ENCODE peak calls at places on chromosomes 13 and 19, in eight cellular contexts. V is CD4-positive, CD25-positive, alpha-beta regulatory T cell; B is thyroid gland; M is Calu3; Y is posterior cingulate gyrus; F is GM04503; Z is NCI-H1105; A is fibroblast of mammary gland. X is an unnamed sample.

GRCh38 chr19:39237200-39238184 is 7.3 kb downstream of the IFNL3 start:
- DNase-seq in V (no peak), B (peak; percentile 65), M (peak; percentile 92), Y (no peak), F (no peak), Z (no peak), A (no peak), X (peak; percentile 39)

GRCh38 chr13:98492335-98493034 is 84.4 kb downstream of the STK24 start:
- DNase-seq in V (no peak), B (no peak), M (no peak), Y (no peak), F (no peak), Z (no peak), A (no peak), X (peak; percentile 68)

GRCh38 chr13:102131246-102131645 is 270.6 kb downstream of the FGF14 start:
- DNase-seq in V (no peak), B (no peak), M (no peak), Y (no peak), F (no peak), Z (no peak), A (peak; percentile 7), X (no peak)

GRCh38 chr13:44816701-44817684 is 172.3 kb downstream of the NUFIP1 start:
- DNase-seq in V (no peak), B (no peak), M (peak; percentile 13), Y (no peak), F (no peak), Z (no peak), A (peak; percentile 62), X (no peak)

GRCh38 chr19:48713041-48713863 is 6.3 kb downstream of the MAMSTR start:
- DNase-seq in V (no peak), B (no peak), M (no peak), Y (no peak), F (no peak), Z (no peak), A (no peak), X (peak; percentile 84)

GRCh38 chr13:62377838-62378237 is 962.2 kb upstream of the PCDH20 start:
- DNase-seq in V (no peak), B (no peak), M (no peak), Y (no peak), F (no peak), Z (no peak), A (no peak), X (no peak)

GRCh38 chr13:38862443-38862842 is 128.2 kb downstream of the STOML3 start:
- DNase-seq in V (no peak), B (no peak), M (no peak), Y (no peak), F (no peak), Z (no peak), A (no peak), X (no peak)

GRCh38 chr13:91722267-91722884 is 324.0 kb downstream of the GPC5 start:
- DNase-seq in V (no peak), B (no peak), M (no peak), Y (no peak), F (no peak), Z (no peak), A (peak; percentile 17), X (peak; percentile 72)

GRCh38 chr13:37618554-37618953 is 20.0 kb upstream of the POSTN start:
- DNase-seq in V (no peak), B (no peak), M (no peak), Y (no peak), F (peak; percentile 56), Z (no peak), A (peak; percentile 70), X (no peak)

GRCh38 chr19:45769821-45770191 is 754 bp upstream of the SIX5 start:
- DNase-seq in V (peak; percentile 48), B (peak; percentile 66), M (peak; percentile 41), Y (no peak), F (no peak), Z (peak; percentile 38), A (peak; percentile 44), X (peak; percentile 44)

GRCh38 chr13:29543230-29544215 is 52.0 kb downstream of the SLC7A1 start:
- DNase-seq in V (no peak), B (no peak), M (peak; percentile 17), Y (no peak), F (no peak), Z (no peak), A (peak; percentile 69), X (peak; percentile 31)

GRCh38 chr13:50080856-50081105 is 65.5 kb downstream of the KCNRG start:
- DNase-seq in V (no peak), B (no peak), M (no peak), Y (no peak), F (no peak), Z (no peak), A (peak; percentile 31), X (no peak)

GRCh38 chr13:44373601-44374347 is at the start of gene SERP2:
- DNase-seq in V (no peak), B (peak; percentile 64), M (no peak), Y (peak; percentile 64), F (no peak), Z (no peak), A (peak; percentile 32), X (peak; percentile 84)

GRCh38 chr19:44111910-44112463 is 1.2 kb upstream of the ZNF225 start:
- DNase-seq in V (no peak), B (peak; percentile 12), M (no peak), Y (no peak), F (peak; percentile 53), Z (no peak), A (peak; percentile 91), X (peak; percentile 96)

GRCh38 chr13:113926301-113926761 is 47.5 kb downstream of the C13orf46 start:
- DNase-seq in V (no peak), B (no peak), M (no peak), Y (peak; percentile 2), F (peak; percentile 78), Z (no peak), A (peak; percentile 95), X (no peak)

GRCh38 chr19:54190942-54191670 is at the start of gene TSEN34:
- DNase-seq in V (peak; percentile 83), B (peak; percentile 91), M (peak; percentile 94), Y (peak; percentile 80), F (no peak), Z (peak; percentile 90), A (peak; percentile 70), X (peak; percentile 88)

X was measured in GM23338.